ENCODE peak calls at places on chromosomes 4 and X, in six cellular contexts. N is CD8-positive, alpha-beta T cell; B is thoracic aorta; H is kidney; G is cardiac muscle cell; D is GM13976. R is an unnamed sample.

GRCh38 chr4:120263623-120264022 is 197.0 kb upstream of the MAD2L1 start:
- DNase-seq in D (no peak), G (no peak), H (no peak), N (no peak), B (no peak), R (no peak)

GRCh38 chr4:127236875-127237274 is 395.9 kb upstream of the INTU start:
- DNase-seq in B (no peak), H (no peak), D (no peak), G (no peak), N (no peak), R (no peak)

GRCh38 chr4:1207157-1207470 is 34.7 kb upstream of the SPON2 start:
- DNase-seq in G (no peak), D (no peak), N (no peak), H (peak; percentile 71), B (no peak), R (no peak)

GRCh38 chr4:13248621-13249298 is 235.4 kb downstream of the RAB28 start:
- DNase-seq in B (no peak), N (no peak), G (peak; percentile 4), H (no peak), D (no peak), R (no peak)

GRCh38 chr4:133151681-133152329 is 2.7 kb downstream of the PCDH10 start:
- DNase-seq in N (no peak), B (no peak), G (peak; percentile 30), H (peak; percentile 58), D (peak; percentile 24), R (no peak)

GRCh38 chr4:153241970-153242847 is 38.0 kb downstream of the TRIM2 start:
- DNase-seq in N (no peak), D (no peak), B (no peak), G (no peak), H (no peak), R (no peak)

GRCh38 chr4:148980782-148981181 is 538.6 kb upstream of the NR3C2 start:
- DNase-seq in N (no peak), H (no peak), G (no peak), D (no peak), B (no peak), R (no peak)

GRCh38 chr4:23717528-23718248 is 172.2 kb downstream of the PPARGC1A start:
- DNase-seq in N (no peak), H (no peak), D (peak; percentile 40), G (peak; percentile 43), B (no peak), R (no peak)

GRCh38 chr4:105978684-105979296 is 83.5 kb downstream of the NPNT start:
- DNase-seq in H (peak; percentile 81), B (peak; percentile 50), D (no peak), G (peak; percentile 83), N (no peak), R (no peak)

GRCh38 chrX:33970028-33970932 is 161.8 kb downstream of the FAM47A start:
- DNase-seq in D (no peak), B (no peak), N (no peak), G (no peak), H (peak; percentile 33), R (no peak)

GRCh38 chr4:8778301-8778700 is 93.3 kb downstream of the HMX1 start:
- DNase-seq in G (no peak), N (no peak), H (peak; percentile 35), B (no peak), D (no peak), R (no peak)

GRCh38 chrX:8105531-8105930 is 65.5 kb downstream of the VCX2 start:
- DNase-seq in B (no peak), D (no peak), H (no peak), G (no peak), N (no peak), R (no peak)

GRCh38 chr4:179095585-179096228 is 1653.5 kb upstream of the AGA start:
- DNase-seq in B (no peak), N (no peak), G (no peak), H (no peak), D (no peak), R (no peak)

GRCh38 chr4:113255628-113256027 is 206.2 kb downstream of the ANK2 start:
- DNase-seq in B (no peak), N (no peak), D (no peak), H (no peak), G (no peak), R (no peak)

GRCh38 chrX:28888421-28888820 is 301.2 kb downstream of the IL1RAPL1 start:
- DNase-seq in G (peak; percentile 40), D (no peak), B (no peak), N (no peak), H (no peak), R (no peak)

GRCh38 chr4:95761441-95761840 is 78.5 kb upstream of the PDHA2 start:
- DNase-seq in D (no peak), G (peak; percentile 70), B (no peak), H (no peak), N (no peak), R (no peak)

GRCh38 chrX:150482537-150483217 is 85.7 kb upstream of the MTM1 start:
- DNase-seq in H (no peak), N (no peak), G (peak; percentile 32), D (no peak), B (peak; percentile 17), R (no peak)

GRCh38 chrX:23779025-23779424 is 3.9 kb upstream of the SAT1 start:
- DNase-seq in B (no peak), H (no peak), D (no peak), N (no peak), G (no peak), R (no peak)

GRCh38 chr4:21885241-21885640 is 63.3 kb downstream of the KCNIP4 start:
- DNase-seq in G (peak; percentile 53), H (no peak), B (no peak), N (no peak), D (no peak), R (no peak)

GRCh38 chrX:115719171-115719570 is 158.2 kb downstream of the PLS3 start:
- DNase-seq in D (no peak), G (no peak), B (no peak), H (no peak), N (no peak), R (no peak)

GRCh38 chr4:63906660-63907146 is 502.5 kb downstream of the TECRL start:
- DNase-seq in B (no peak), D (no peak), N (no peak), H (no peak), G (no peak), R (no peak)

GRCh38 chr4:110135523-110135922 is 62.9 kb downstream of the ELOVL6 start:
- DNase-seq in D (no peak), G (peak; percentile 54), B (no peak), H (no peak), N (no peak), R (no peak)

GRCh38 chrX:9876205-9876604 is 90.0 kb downstream of the SHROOM2 start:
- DNase-seq in B (no peak), G (no peak), N (no peak), D (no peak), H (no peak), R (no peak)

GRCh38 chrX:153781428-153782047 is 697 bp downstream of the SRPK3 start:
- DNase-seq in H (no peak), D (no peak), B (no peak), G (no peak), N (no peak), R (no peak)

GRCh38 chrX:38868941-38869378 is 67.7 kb downstream of the MID1IP1 start:
- DNase-seq in N (no peak), G (peak; percentile 64), B (peak; percentile 4), H (no peak), D (no peak), R (no peak)

GRCh38 chr4:108683479-108683878 is 33.1 kb downstream of the OSTC start:
- DNase-seq in G (peak; percentile 50), H (no peak), D (peak; percentile 22), B (no peak), N (no peak), R (no peak)

GRCh38 chr4:152999376-153000067 is 63.4 kb downstream of the FHDC1 start:
- DNase-seq in H (no peak), B (no peak), N (no peak), G (no peak), D (no peak), R (no peak)

DNA sequence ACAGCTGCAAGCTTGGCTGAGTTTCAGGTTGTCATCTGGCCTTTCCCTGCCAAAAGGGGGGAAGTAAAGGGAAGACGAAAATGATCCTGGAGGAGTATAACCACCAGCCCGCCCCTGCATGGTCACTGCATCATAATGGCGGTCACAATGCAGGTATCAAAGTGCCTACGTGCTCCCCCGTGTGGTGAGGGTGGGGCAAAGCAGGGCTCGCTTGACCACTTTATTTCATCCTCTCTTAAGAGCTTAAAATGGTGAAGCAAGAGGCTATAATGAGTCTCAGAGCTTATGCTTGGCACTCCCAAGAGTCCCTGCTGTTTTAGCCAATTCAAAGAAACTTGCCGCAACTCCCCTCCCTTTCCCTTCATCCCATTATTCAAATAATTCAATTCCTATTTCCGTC is 105.6 kb downstream of the APOOL start:
- DNase-seq in B (no peak), H (no peak), N (no peak), G (peak; percentile 3), D (peak; percentile 28), R (no peak)
- TF ChIP-seq CTCF in B (no peak), H (no peak), N (no peak), G (peak; percentile 30), D (peak; percentile 38), R (no peak)

GRCh38 chr4:184475096-184475461 is 729 bp upstream of the IRF2 start:
- DNase-seq in H (peak; percentile 83), G (peak; percentile 65), D (peak; percentile 59), B (peak; percentile 42), N (peak; percentile 51), R (peak; percentile 53)

GRCh38 chr4:184473515-184474260 is 662 bp downstream of the IRF2 start:
- DNase-seq in G (peak; percentile 47), B (no peak), H (peak; percentile 85), D (peak; percentile 61), N (peak; percentile 44), R (peak; percentile 43)

GRCh38 chr4:184472540-184473264 is 1.6 kb downstream of the IRF2 start:
- DNase-seq in G (peak; percentile 76), N (peak; percentile 49), H (peak; percentile 95), B (peak; percentile 33), D (peak; percentile 76), R (peak; percentile 76)

GRCh38 chr4:184473265-184473514 is 1.2 kb downstream of the IRF2 start:
- DNase-seq in B (no peak), H (no peak), N (no peak), D (no peak), G (no peak), R (no peak)

GRCh38 chr4:184474261-184475095 is at the start of gene IRF2:
- DNase-seq in B (peak; percentile 92), N (peak; percentile 94), D (peak; percentile 98), G (peak; percentile 99), H (peak; percentile 99), R (peak; percentile 88)
- TF ChIP-seq CTCF in B (no peak), N (no peak), D (peak; percentile 3), G (no peak), H (peak; percentile 12), R (no peak)

GRCh38 chrX:132592880-132593279 is 104.0 kb upstream of the MBNL3 start:
- DNase-seq in N (no peak), H (no peak), G (peak; percentile 15), B (no peak), D (no peak), R (no peak)
- TF ChIP-seq CTCF in N (no peak), H (peak; percentile 39), G (peak; percentile 50), B (no peak), D (peak; percentile 14), R (no peak)

DNA sequence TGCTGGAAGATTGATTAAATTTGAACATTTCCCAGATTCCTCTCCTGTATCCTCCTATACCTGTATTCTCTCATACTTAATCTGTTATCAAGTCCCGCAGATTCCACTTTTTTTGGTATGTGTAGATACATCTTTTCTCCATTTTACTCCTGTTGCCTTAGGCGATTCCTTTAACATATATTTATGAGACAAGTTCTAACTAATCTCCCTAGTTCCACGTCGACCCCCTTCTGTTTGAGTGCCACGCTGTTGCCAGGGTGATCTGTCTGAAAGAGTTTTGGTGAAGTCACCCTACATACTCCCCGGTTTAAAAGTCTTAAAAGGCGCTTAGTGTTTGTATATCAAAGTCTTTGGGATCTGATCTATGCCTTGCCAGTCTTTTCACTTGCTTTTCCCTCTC is 2.4 kb downstream of the HNRNPH2 start:
- DNase-seq in D (no peak), H (no peak), N (peak; percentile 25), G (no peak), B (no peak), R (no peak)
- TF ChIP-seq CTCF in D (no peak), H (no peak), N (no peak), G (no peak), B (no peak), R (no peak)